ENCODE peak calls at places on chromosomes 5 and 9, in eight cellular contexts. E is body of pancreas, V is AG09309, L is GM20000, P is transverse colon, U is mucosa of descending colon, K is cardiac muscle cell, J is uterus. Y is an unnamed sample.

GRCh38 chr5:122144236-122144635 is 14.9 kb downstream of the ZNF474 start:
- DNase-seq in E (no peak), V (no peak), L (no peak), P (no peak), U (no peak), K (no peak), J (no peak), Y (no peak)

GRCh38 chr5:144361406-144361805 is 190.7 kb downstream of the KCTD16 start:
- DNase-seq in E (no peak), V (no peak), L (no peak), P (no peak), U (no peak), K (no peak), J (no peak), Y (no peak)

GRCh38 chr9:73154271-73154670 is 2.6 kb downstream of the ANXA1 start:
- DNase-seq in E (no peak), V (no peak), L (no peak), P (no peak), U (no peak), K (no peak), J (no peak), Y (no peak)

GRCh38 chr5:64789457-64789856 is 20.7 kb downstream of the CWC27 start:
- DNase-seq in E (no peak), V (no peak), L (no peak), P (no peak), U (no peak), K (no peak), J (no peak), Y (no peak)

GRCh38 chr5:141800629-141801028 is 77.6 kb downstream of the PCDH1 start:
- DNase-seq in E (no peak), V (no peak), L (no peak), P (no peak), U (no peak), K (no peak), J (no peak), Y (no peak)

GRCh38 chr9:99513441-99514112 is 291.5 kb downstream of the SEC61B start:
- DNase-seq in E (no peak), V (no peak), L (peak; percentile 56), P (no peak), U (no peak), K (no peak), J (no peak), Y (no peak)

GRCh38 chr5:1007681-1008450 is 736 bp upstream of the NKD2 start:
- DNase-seq in E (peak; percentile 14), V (no peak), L (peak; percentile 39), P (peak; percentile 8), U (no peak), K (no peak), J (peak; percentile 15), Y (no peak)

GRCh38 chr9:21070171-21070571 is 7.6 kb downstream of the IFNB1 start:
- DNase-seq in E (peak; percentile 19), V (peak; percentile 85), L (no peak), P (peak; percentile 13), U (peak; percentile 33), K (peak; percentile 43), J (peak; percentile 35), Y (no peak)

GRCh38 chr9:77996696-77997095 is 34.9 kb downstream of the GNAQ start:
- DNase-seq in E (no peak), V (no peak), L (no peak), P (no peak), U (no peak), K (no peak), J (no peak), Y (no peak)

GRCh38 chr9:88313364-88314220 is 74.7 kb upstream of the SPIN1 start:
- DNase-seq in E (no peak), V (no peak), L (no peak), P (no peak), U (no peak), K (no peak), J (no peak), Y (no peak)

GRCh38 chr9:131382850-131383729 is 10.8 kb upstream of the PRRC2B start:
- DNase-seq in E (peak; percentile 84), V (peak; percentile 43), L (no peak), P (no peak), U (no peak), K (peak; percentile 93), J (peak; percentile 53), Y (no peak)

GRCh38 chr9:98832768-98833089 is 25.3 kb downstream of the GALNT12 start:
- DNase-seq in E (no peak), V (no peak), L (no peak), P (no peak), U (no peak), K (no peak), J (no peak), Y (no peak)

GRCh38 chr9:121023064-121023463 is 27.0 kb downstream of the C5 start:
- DNase-seq in E (no peak), V (no peak), L (peak; percentile 15), P (no peak), U (no peak), K (no peak), J (no peak), Y (no peak)

GRCh38 chr5:175098301-175098700 is 345.7 kb downstream of the DRD1 start:
- DNase-seq in E (no peak), V (no peak), L (no peak), P (no peak), U (no peak), K (peak; percentile 67), J (no peak), Y (no peak)

GRCh38 chr5:126938461-126938860 is 91.9 kb downstream of the MARCHF3 start:
- DNase-seq in E (no peak), V (peak; percentile 70), L (no peak), P (no peak), U (no peak), K (no peak), J (no peak), Y (no peak)

GRCh38 chr5:146902471-146902870 is 23.9 kb upstream of the PPP2R2B start:
- DNase-seq in E (no peak), V (no peak), L (no peak), P (no peak), U (no peak), K (no peak), J (no peak), Y (no peak)
- TF ChIP-seq CTCF in E (no peak), V (no peak), L (no peak), P (no peak), U (no peak), K (no peak), J (no peak), Y (no peak)

GRCh38 chr9:127285957-127286356 is 21.4 kb downstream of the GARNL3 start:
- DNase-seq in E (no peak), V (no peak), L (no peak), P (no peak), U (no peak), K (no peak), J (no peak), Y (no peak)

GRCh38 chr9:127280880-127281660 is 16.5 kb downstream of the GARNL3 start:
- DNase-seq in E (peak; percentile 28), V (no peak), L (no peak), P (no peak), U (no peak), K (no peak), J (no peak), Y (no peak)

GRCh38 chr9:127281887-127282286 is 17.3 kb downstream of the GARNL3 start:
- DNase-seq in E (no peak), V (no peak), L (no peak), P (no peak), U (no peak), K (no peak), J (no peak), Y (no peak)

GRCh38 chr9:127282611-127283010 is 18.0 kb downstream of the GARNL3 start:
- DNase-seq in E (no peak), V (no peak), L (no peak), P (no peak), U (no peak), K (no peak), J (no peak), Y (no peak)

GRCh38 chr9:127283917-127284316 is 19.3 kb downstream of the GARNL3 start:
- DNase-seq in E (peak; percentile 22), V (peak; percentile 24), L (no peak), P (peak; percentile 21), U (peak; percentile 19), K (no peak), J (peak; percentile 29), Y (no peak)
- TF ChIP-seq CTCF in E (no peak), V (peak; percentile 59), L (peak; percentile 27), P (no peak), U (no peak), K (peak; percentile 55), J (no peak), Y (no peak)

DNA sequence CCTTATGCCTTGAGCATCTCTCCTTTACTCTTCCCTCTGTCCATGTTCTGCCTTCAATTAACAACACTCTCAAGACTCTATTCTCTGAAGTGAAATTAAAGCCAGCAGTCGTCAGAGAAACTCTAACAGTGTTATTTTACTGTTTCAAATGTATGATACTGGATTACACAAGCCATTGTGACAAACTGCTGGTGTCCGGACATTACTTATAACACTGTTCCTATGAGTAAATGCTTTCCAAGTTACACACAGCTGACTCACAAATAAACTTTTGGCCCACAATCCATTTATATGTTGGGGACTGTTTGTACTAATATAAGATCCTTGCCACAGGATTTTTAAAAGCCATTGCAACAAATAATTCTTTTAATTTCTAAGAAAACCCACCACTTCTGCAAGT is 63.2 kb upstream of the GHR start:
- DNase-seq in E (no peak), V (no peak), L (no peak), P (no peak), U (no peak), K (no peak), J (no peak), Y (no peak)
- TF ChIP-seq CTCF in E (no peak), V (no peak), L (no peak), P (no peak), U (no peak), K (no peak), J (no peak), Y (no peak)

GRCh38 chr9:116061546-116062205 is 91.9 kb upstream of the PAPPA start:
- DNase-seq in E (no peak), V (no peak), L (no peak), P (no peak), U (no peak), K (no peak), J (no peak), Y (no peak)
- TF ChIP-seq CTCF in E (no peak), V (no peak), L (no peak), P (no peak), U (no peak), K (no peak), J (no peak), Y (no peak)

DNA sequence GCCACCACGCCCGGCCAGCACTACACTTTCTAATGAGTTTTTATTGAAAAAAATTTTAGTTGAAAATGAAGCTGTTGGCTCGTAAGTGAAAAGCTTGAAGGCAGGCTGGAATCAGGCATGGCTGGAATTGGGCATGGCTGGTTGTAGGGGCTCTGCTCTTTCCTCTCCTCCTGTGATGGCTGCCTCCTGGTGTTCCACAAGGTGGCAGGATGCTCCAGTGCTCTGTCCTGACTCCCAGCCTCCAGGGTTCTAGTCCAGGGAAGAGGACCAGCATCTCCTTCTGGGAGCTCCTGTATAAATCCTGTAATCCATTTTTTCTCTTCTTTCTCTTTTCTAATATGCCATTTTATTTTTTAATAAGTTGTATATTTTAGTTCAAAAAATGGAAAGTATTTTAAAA is 57.2 kb upstream of the DHFR start:
- DNase-seq in E (no peak), V (no peak), L (peak; percentile 15), P (no peak), U (no peak), K (peak; percentile 33), J (no peak), Y (peak; percentile 5)
- TF ChIP-seq CTCF in E (no peak), V (peak; percentile 64), L (peak; percentile 41), P (no peak), U (no peak), K (peak; percentile 45), J (no peak), Y (peak; percentile 58)